ENCODE peak calls at places on chromosome 10, in seven cellular contexts. D is ovary, L is lower leg skin, J is HCT116, E is uterus, G is tibial nerve, S is breast epithelium. W is an unnamed sample.

GRCh38 chr10:106795619-106796018 is 368.9 kb downstream of the SORCS1 start:
- DNase-seq in G (peak), E (peak), D (peak), L (no peak), S (no peak), J (no peak), W (no peak)

GRCh38 chr10:86603256-86603655 is 51.1 kb upstream of the OPN4 start:
- DNase-seq in E (no peak), L (no peak), S (no peak), J (no peak), D (no peak), G (no peak), W (no peak)

GRCh38 chr10:555682-556350 is 133.7 kb downstream of the DIP2C start:
- DNase-seq in S (no peak), D (no peak), L (no peak), G (no peak), E (no peak), J (no peak), W (no peak)

GRCh38 chr10:34641913-34642558 is 173.1 kb downstream of the PARD3 start:
- DNase-seq in G (no peak), J (no peak), D (no peak), E (no peak), S (no peak), L (no peak), W (peak)

GRCh38 chr10:7475046-7475860 is 64.4 kb upstream of the SFMBT2 start:
- DNase-seq in G (no peak), E (peak), S (no peak), L (no peak), J (no peak), D (peak), W (no peak)

GRCh38 chr10:22321831-22322662 is 1.1 kb downstream of the BMI1 start:
- DNase-seq in L (peak), J (no peak), E (peak), G (no peak), D (peak), S (no peak), W (peak)

GRCh38 chr10:5234106-5234877 is 37.7 kb downstream of the AKR1C4 start:
- DNase-seq in J (no peak), S (no peak), D (no peak), E (no peak), L (peak), G (peak), W (peak)

GRCh38 chr10:109823196-109823595 is 100.1 kb downstream of the XPNPEP1 start:
- DNase-seq in D (no peak), S (no peak), L (no peak), E (no peak), G (no peak), J (no peak), W (no peak)

GRCh38 chr10:131650771-131651673 is 249.8 kb upstream of the PPP2R2D start:
- DNase-seq in L (no peak), S (no peak), G (no peak), D (no peak), E (no peak), J (no peak), W (no peak)

GRCh38 chr10:62880162-62880561 is 64.0 kb upstream of the EGR2 start:
- DNase-seq in E (no peak), L (no peak), G (no peak), D (no peak), S (no peak), J (no peak), W (no peak)

GRCh38 chr10:102131286-102132170 is 1.3 kb upstream of the PPRC1 start:
- DNase-seq in E (no peak), G (no peak), J (no peak), D (no peak), L (no peak), S (no peak), W (no peak)

GRCh38 chr10:133167693-133168616 is 7.9 kb downstream of the KNDC1 start:
- DNase-seq in G (no peak), D (no peak), L (no peak), S (peak), J (no peak), E (no peak), W (peak)

GRCh38 chr10:110618206-110618605 is 25.9 kb upstream of the RBM20 start:
- DNase-seq in E (no peak), G (no peak), L (no peak), S (no peak), J (no peak), D (no peak), W (no peak)

GRCh38 chr10:112721080-112721698 is 228.9 kb upstream of the TCF7L2 start:
- DNase-seq in J (peak), D (no peak), G (peak), L (peak), S (no peak), E (no peak), W (no peak)

GRCh38 chr10:49599546-49599945 is 10.6 kb upstream of the SLC18A3 start:
- DNase-seq in E (no peak), J (no peak), D (no peak), S (no peak), G (no peak), L (no peak), W (no peak)

GRCh38 chr10:35126062-35126529 is 550 bp upstream of the CREM start:
- DNase-seq in D (peak), G (no peak), J (no peak), S (no peak), L (no peak), E (peak), W (no peak)

DNA sequence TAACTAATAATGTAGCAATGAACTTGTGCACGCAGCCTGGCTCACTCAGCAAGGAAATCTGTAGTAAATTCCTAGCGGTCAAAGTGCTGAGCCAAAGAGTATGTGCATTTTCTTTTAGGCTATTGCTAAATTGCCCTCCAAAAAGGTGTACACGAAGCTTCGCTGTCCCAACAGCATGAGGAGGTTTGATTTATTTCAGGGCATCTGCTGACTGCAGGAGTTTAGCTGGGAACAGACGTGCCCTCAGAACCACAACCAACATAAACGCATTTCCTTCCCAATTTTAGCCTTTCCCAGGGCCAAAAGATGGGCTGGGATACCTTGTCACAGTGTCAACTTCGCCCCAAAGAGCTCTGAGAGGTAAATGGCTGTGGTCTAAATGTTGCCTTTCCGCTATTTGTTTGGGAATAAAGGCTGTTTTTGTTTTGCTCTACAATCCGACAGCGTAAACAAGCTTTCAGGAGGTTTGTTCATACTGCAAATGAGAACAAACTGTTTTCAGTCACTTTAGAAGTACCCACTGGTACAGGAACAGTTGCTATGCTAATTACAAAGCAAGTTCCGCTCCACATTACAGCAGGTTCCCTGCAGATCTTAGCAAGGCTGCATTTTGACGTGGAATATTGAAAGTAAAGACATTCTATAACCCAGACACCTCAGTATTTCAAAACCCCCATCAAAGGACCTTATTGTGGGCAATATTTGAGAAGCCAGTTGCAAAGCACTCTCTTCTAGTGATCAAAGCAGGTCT is 16.7 kb downstream of the VSIR start:
- DNase-seq in S (no peak), E (no peak), L (no peak), G (no peak), D (no peak), J (no peak), W (no peak)
- H3K4me3 ChIP-seq in S (no peak), E (no peak), L (no peak), G (no peak), D (no peak), J (no peak), W (no peak)

DNA sequence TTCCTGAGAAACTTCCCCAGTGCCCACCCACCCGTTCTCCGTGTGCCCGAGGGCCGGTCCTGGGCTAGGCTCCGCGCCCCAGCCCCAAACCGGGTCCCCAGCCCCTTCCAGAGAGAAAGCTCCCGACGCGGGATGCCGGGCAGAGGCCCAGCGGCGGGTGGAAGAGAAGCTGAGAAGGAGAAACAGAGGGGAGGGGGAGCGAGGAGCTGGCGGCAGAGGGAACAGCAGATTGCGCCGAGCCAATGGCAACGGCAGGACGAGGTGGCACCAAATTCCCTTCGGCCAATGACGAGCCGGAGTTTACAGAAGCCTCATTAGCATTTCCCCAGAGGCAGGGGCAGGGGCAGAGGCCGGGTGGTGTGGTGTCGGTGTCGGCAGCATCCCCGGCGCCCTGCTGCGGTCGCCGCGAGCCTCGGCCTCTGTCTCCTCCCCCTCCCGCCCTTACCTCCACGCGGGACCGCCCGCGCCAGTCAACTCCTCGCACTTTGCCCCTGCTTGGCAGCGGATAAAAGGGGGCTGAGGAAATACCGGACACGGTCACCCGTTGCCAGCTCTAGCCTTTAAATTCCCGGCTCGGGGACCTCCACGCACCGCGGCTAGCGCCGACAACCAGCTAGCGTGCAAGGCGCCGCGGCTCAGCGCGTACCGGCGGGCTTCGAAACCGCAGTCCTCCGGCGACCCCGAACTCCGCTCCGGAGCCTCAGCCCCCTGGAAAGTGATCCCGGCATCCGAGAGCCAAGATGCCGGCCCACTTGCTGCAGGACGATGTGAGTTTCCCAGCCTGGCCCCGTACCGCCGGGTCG is at the start of gene SCD:
- DNase-seq in L (peak), J (peak), E (peak), G (peak), S (peak), D (peak), W (peak)
- TF ChIP-seq POLR2A in L (no peak), J (peak), E (peak), G (peak), S (no peak), D (peak), W (no peak)

DNA sequence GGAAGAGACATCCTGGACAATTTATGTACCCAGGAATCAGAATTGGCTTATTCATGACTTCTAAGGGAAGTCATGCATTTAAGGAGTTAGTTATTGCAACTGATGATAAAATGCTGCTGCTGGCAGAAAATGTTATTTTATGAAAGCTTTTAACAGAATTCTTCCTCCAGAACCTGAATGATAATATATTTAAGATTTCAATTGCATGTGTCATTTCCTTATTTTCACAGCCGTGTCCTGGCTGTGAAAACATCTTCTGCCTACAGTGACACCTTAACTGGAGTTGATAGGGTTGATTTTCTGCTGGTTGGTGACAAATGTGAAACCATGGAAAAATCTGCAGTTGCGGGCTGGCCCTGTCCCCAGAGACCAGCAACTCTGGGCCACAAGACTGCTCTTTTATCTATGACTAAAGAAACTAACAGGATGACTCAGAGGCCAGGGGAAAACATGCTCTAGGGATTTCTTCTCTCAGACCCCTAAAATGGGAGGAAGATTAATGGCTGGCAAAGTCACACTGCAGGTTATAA is 12.3 kb upstream of the TRUB1 start:
- DNase-seq in D (no peak), S (no peak), E (no peak), L (no peak), J (no peak), G (no peak), W (no peak)
- H3K4me3 ChIP-seq in D (no peak), S (no peak), E (no peak), L (no peak), J (no peak), G (no peak), W (no peak)

DNA sequence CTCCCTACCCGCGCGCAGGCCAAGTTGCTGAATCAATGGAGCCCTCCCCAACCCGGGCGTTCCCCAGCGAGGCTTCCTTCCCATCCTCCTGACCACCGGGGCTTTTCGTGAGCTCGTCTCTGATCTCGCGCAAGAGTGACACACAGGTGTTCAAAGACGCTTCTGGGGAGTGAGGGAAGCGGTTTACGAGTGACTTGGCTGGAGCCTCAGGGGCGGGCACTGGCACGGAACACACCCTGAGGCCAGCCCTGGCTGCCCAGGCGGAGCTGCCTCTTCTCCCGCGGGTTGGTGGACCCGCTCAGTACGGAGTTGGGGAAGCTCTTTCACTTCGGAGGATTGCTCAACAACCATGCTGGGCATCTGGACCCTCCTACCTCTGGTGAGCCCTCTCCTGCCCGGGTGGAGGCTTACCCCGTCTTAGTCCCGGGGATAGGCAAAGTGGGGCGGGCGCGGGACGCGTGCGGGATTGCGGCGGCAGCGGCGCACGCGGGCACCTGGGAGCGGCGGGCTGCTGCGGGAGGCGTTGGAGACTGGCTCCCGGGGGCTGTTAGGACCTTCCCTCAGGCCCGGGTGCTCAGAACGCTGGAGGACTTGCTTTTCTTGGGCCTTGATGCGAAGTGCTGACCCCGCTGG is at the start of gene FAS:
- DNase-seq in E (peak), D (peak), S (peak), J (peak), L (peak), G (peak), W (peak)
- TF ChIP-seq POLR2A in E (peak), D (no peak), S (no peak), J (no peak), L (no peak), G (peak), W (peak)

GRCh38 chr10:32939296-32940111 is 18.5 kb downstream of the ITGB1 start:
- DNase-seq in L (no peak), J (no peak), E (no peak), G (no peak), D (no peak), S (no peak), W (no peak)
- H3K4me3 ChIP-seq in L (no peak), J (no peak), E (no peak), G (no peak), D (no peak), S (no peak), W (no peak)

GRCh38 chr10:12707461-12708185 is 293.9 kb downstream of the CCDC3 start:
- DNase-seq in D (peak), G (no peak), E (peak), L (no peak), S (no peak), J (peak), W (no peak)
- TF ChIP-seq POLR2A in D (no peak), G (no peak), E (no peak), L (no peak), S (no peak), J (no peak), W (no peak)